ENCODE peak calls at places on chromosomes 6 and 20, in five cellular contexts. H is mesendoderm, D is IMR-90, Q is H1, L is neuronal stem cell. W is an unnamed sample.
A peak's percentile ranks its signal among the peaks of the same experiment; 100 is the strongest.

GRCh38 chr6:40958740-40959139 is 80.3 kb downstream of the UNC5CL start:
- DNase-seq in D (peak; percentile 19), L (no peak), H (no peak), Q (no peak), W (no peak)

GRCh38 chr20:32152421-32153155 is 43.1 kb downstream of the TM9SF4 start:
- DNase-seq in D (no peak), L (no peak), Q (no peak), H (no peak), W (no peak)

GRCh38 chr6:41222045-41222444 is 6.1 kb upstream of the TREML4 start:
- DNase-seq in L (no peak), D (no peak), H (no peak), Q (no peak), W (no peak)

GRCh38 chr6:29831776-29832175 is 4.2 kb downstream of the HLA-G start:
- DNase-seq in L (no peak), Q (no peak), H (no peak), D (no peak), W (no peak)

GRCh38 chr6:24991748-24992467 is 56.1 kb upstream of the RIPOR2 start:
- DNase-seq in Q (no peak), D (peak; percentile 48), L (peak; percentile 47), H (peak; percentile 73), W (peak; percentile 63)

GRCh38 chr6:6825986-6826901 is 237.7 kb downstream of the LY86 start:
- DNase-seq in D (no peak), H (no peak), L (no peak), Q (no peak), W (no peak)

GRCh38 chr6:84728602-84729001 is 35.8 kb downstream of the TBX18 start:
- DNase-seq in L (peak; percentile 4), D (peak; percentile 11), H (peak; percentile 55), Q (no peak), W (no peak)

GRCh38 chr6:77015350-77015749 is 447.9 kb downstream of the HTR1B start:
- DNase-seq in L (no peak), D (peak; percentile 72), H (peak; percentile 13), Q (no peak), W (no peak)

GRCh38 chr6:146595981-146596731 is 2.6 kb upstream of the ADGB start:
- DNase-seq in L (no peak), H (no peak), D (no peak), Q (no peak), W (no peak)

GRCh38 chr20:47360207-47360488 is 3.6 kb upstream of the ZMYND8 start:
- DNase-seq in H (no peak), D (peak; percentile 64), L (no peak), Q (no peak), W (no peak)

DNA sequence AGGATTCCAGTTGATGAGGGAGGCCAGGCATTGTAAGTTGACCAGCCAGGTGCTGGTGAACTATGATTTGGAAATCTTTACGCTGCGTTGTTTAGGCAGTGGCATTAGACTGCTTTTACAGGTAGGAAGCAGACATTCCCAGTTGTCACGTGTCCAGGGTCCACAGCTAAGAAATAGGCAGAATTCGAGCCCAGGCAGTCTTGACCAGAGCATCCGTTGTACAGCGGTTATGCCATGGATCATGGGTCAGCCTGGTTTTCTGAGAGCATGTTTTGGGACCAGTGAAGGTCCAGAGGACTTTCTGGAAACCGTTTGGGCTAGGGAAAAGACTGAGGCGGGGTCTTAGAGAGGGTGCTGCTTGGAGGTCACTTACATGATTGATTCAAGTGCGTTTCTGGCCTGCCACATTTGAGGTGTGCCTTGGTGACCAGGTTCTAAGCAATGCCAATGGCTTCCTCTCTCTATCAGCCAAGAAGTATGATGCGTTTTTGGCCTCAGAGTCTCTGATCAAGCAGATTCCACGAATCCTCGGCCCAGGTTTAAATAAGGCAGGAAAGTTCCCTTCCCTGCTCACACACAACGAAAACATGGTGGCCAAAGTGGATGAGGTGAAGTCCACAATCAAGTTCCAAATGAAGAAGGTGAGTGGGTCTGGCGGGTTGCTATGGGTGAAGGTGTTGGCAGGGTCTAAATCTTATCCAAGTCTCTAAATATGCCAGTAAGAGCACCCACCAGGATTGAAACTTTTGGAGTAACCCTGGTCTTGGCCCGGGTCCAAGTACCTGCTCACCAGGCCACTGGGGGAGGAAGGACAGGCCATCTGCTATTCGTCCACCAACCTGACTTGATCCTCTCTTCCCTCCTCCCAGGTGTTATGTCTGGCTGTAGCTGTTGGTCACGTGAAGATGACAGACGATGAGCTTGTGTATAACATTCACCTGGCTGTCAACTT is 1.8 kb downstream of the RPL10A start:
- DNase-seq in H (peak; percentile 45), L (no peak), D (no peak), Q (no peak), W (no peak)
- H3K4ac ChIP-seq in H (no peak overlapping the region), L (no peak overlapping the region), D (peak overlapping the region; percentile 24), Q (peak overlapping the region; percentile 2), W (no peak overlapping the region)

DNA sequence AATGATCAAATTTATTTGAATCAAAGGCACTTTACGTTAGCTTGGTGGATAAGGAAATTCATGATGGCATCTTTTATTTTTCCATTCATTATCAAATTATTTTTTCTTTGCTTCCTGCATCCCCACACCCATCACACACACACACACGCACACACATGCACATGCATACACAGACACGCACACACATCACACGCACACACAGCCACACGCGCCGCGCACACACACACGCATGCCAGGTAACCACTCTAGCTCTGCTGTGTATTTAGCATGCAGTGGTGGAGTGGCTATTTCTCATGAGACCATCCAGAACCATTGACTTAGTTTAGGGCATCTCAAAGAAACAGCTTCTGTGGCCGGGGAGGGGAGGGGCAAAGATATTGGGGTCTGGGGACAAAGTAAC is 47.0 kb downstream of the GNAS start:
- DNase-seq in L (no peak), D (no peak), Q (no peak), H (no peak), W (no peak)
- H3K4ac ChIP-seq in L (no peak overlapping the region), D (no peak overlapping the region), Q (no peak overlapping the region), H (no peak overlapping the region), W (no peak overlapping the region)

DNA sequence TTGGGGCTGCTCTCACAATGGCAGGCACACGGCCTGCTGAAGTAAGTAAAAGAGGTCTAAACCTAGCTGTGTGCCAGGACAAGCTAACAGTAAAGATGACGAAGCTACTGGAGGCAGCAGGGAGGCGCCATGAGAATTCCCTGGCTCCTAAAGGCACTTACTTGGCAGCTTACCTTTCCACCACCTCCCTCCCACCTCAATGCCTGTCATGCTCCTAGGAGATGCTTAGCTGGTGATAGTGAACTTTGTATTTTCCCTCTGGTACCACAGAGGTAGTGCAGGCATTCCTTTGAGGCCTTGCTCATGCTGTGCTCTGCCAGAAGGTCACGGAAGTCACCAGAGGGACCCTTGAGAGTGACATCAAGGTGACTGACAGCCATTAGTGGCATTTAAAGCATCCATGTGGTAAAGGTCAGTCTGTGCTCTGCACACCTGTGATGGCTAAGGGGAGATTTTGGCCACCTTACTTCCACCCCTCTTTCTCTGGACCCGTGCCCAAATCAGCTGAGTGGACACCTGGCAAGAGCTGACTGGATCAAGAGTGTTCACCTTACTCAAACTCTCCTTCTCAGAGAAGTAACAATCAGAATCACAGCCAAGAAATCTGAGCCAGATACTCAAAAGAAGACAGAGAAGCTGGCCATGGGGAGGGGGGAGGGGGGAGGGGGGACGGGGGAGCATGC is 3.0 kb downstream of the FKBP1A start:
- DNase-seq in L (no peak), H (peak; percentile 37), Q (no peak), D (no peak), W (no peak)
- H3K4ac ChIP-seq in L (no peak overlapping the region), H (no peak overlapping the region), Q (no peak overlapping the region), D (no peak overlapping the region), W (no peak overlapping the region)

GRCh38 chr20:19991826-19992225 is 25.3 kb upstream of the NAA20 start:
- DNase-seq in H (no peak), D (peak; percentile 58), L (no peak), Q (no peak), W (no peak)
- H3K4ac ChIP-seq in H (no peak overlapping the region), D (peak overlapping the region; percentile 84), L (no peak overlapping the region), Q (no peak overlapping the region), W (no peak overlapping the region)

GRCh38 chr6:149755300-149756260 is 6.0 kb downstream of the PCMT1 start:
- DNase-seq in H (no peak), D (no peak), Q (no peak), L (no peak), W (no peak)
- H3K4ac ChIP-seq in H (no peak overlapping the region), D (no peak overlapping the region), Q (no peak overlapping the region), L (no peak overlapping the region), W (no peak overlapping the region)

DNA sequence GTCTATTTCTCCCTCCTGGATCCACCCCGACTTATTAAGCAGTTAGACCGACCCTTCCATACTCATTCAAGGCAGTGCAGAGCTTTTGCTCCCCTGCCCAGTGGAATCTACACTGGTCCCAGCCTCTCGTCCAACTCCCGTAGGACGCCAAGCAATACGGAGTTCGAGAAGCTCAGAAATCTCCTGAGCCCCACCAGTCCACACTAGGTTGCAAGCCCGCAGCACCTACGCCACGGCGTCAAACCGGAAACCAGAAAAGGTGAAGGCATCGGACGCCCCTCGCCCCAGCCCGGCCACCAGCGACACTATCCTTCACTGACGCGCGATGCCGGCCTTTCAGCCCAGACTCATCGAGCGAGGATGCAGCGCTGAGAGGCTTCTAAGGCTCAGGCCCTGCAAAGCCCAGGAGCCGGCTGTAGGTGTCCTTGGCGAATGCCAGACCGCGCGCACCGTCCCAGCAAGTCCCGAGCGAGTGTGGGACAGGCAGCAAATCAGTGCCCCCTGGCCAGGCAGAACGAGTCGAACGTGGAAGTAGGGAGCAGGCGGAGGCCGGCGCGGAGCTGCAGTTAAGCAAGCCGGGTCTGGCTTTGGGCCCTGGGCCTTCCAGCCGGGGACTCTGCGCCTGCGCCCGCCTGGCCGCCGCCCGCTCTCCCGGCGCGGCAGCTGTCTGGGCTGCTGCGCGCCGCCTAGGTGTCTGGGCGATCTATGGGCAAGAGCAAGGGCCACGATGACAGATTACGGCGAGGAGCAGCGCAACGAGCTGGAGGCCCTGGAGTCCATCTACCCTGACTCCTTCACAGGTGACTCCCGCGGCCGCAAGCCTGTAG is at the start of gene RWDD1:
- DNase-seq in Q (peak; percentile 98), D (peak; percentile 100), H (peak; percentile 100), L (peak; percentile 98), W (peak; percentile 100)
- H3K4ac ChIP-seq in Q (no peak within 1 kb of the TSS), D (peak within 1 kb of the TSS; percentile 73), H (no peak within 1 kb of the TSS), L (no peak within 1 kb of the TSS), W (no peak within 1 kb of the TSS)

DNA sequence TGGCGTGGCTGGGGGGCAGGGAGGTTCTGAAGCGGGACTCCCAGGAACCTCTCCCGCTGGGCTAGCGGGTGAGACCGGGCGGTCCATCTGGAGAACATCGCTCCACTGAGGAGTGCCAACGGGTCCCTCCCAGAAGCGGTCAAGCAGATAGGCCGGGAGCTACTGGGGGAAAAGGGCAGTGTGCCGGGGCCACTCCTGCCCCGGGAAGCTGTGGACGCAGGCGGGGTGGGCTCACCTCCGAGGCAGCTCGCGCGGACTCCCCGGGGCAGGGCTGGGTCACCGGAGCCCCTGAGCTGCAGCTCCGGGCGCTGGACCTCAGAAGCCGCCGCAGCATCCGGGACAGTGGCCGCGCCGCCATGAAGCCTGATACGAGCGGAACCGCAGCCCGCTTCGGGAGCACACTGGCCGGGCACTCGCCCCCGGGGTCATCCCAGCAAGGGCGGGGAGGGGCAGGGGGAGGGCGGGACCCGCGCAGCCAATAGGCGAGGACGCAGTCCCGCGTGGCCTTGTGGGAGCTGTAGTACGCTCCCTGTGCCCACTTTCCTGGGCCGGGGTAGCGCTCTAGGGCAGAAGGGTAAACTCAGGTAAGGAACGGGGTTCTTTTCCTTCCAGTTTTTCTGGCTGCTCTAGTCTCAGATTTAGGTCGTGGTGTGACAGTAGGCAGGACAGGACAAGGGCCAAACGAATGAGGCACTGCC is at the start of gene MOCS1:
- DNase-seq in D (peak; percentile 47), Q (peak; percentile 56), L (peak; percentile 58), H (peak; percentile 87), W (peak; percentile 90)
- H3K4ac ChIP-seq in D (peak within 1 kb of the TSS; percentile 52), Q (no peak within 1 kb of the TSS), L (no peak within 1 kb of the TSS), H (no peak within 1 kb of the TSS), W (no peak within 1 kb of the TSS)

GRCh38 chr20:49936153-49937022 is at the start of gene RNF114:
- DNase-seq in D (peak; percentile 86), H (peak; percentile 91), L (peak; percentile 90), Q (peak; percentile 44), W (peak; percentile 88)
- H3K4ac ChIP-seq in D (peak within 1 kb of the TSS; percentile 91), H (peak within 1 kb of the TSS; percentile 56), L (no peak within 1 kb of the TSS), Q (no peak within 1 kb of the TSS), W (no peak within 1 kb of the TSS)